ENCODE peak calls at places on chromosomes 13 and 19, in five cellular contexts. S is H54, K is transverse colon, C is prostate gland, P is breast epithelium. Z is an unnamed sample.

GRCh38 chr19:40247178-40247577 is 20.7 kb upstream of the CCNP start:
- DNase-seq in S (no peak), K (no peak), C (no peak), P (no peak), Z (no peak)

GRCh38 chr13:29125934-29126424 is 305.8 kb downstream of the MTUS2 start:
- DNase-seq in K (no peak), S (no peak), C (no peak), P (no peak), Z (no peak)

GRCh38 chr19:41925208-41926003 is 2.8 kb downstream of the ERFL start:
- DNase-seq in S (no peak), K (no peak), P (no peak), C (no peak), Z (no peak)

GRCh38 chr13:112730157-112730671 is 40.4 kb downstream of the ATP11A start:
- DNase-seq in S (no peak), P (no peak), C (no peak), K (no peak), Z (no peak)

GRCh38 chr19:1651061-1651547 is 1.3 kb downstream of the TCF3 start:
- DNase-seq in K (peak), P (no peak), C (no peak), S (no peak), Z (no peak)

GRCh38 chr19:31138077-31138476 is 211.2 kb downstream of the TSHZ3 start:
- DNase-seq in K (peak), P (no peak), C (no peak), S (no peak), Z (no peak)

GRCh38 chr19:50969413-50969760 is at the start of gene KLK6:
- DNase-seq in P (peak), S (no peak), C (no peak), K (no peak), Z (no peak)

GRCh38 chr19:36973021-36973843 is 57.1 kb downstream of the ZNF568 start:
- DNase-seq in S (peak), C (peak), K (peak), P (peak), Z (peak)

GRCh38 chr13:50075619-50076097 is 60.4 kb downstream of the KCNRG start:
- DNase-seq in C (no peak), S (no peak), P (no peak), K (no peak), Z (no peak)

GRCh38 chr13:47420012-47420411 is 523.2 kb upstream of the HTR2A start:
- DNase-seq in P (no peak), C (no peak), S (no peak), K (no peak), Z (no peak)

GRCh38 chr13:30654430-30654829 is 36.7 kb downstream of the USPL1 start:
- DNase-seq in S (no peak), C (no peak), K (no peak), P (no peak), Z (no peak)

GRCh38 chr19:2494447-2495129 is 18.7 kb downstream of the GADD45B start:
- DNase-seq in P (peak), K (peak), C (peak), S (no peak), Z (peak)

GRCh38 chr13:41847216-41847615 is 113.7 kb downstream of the VWA8 start:
- DNase-seq in P (no peak), C (no peak), K (no peak), S (no peak), Z (no peak)

GRCh38 chr13:47420568-47420967 is 523.7 kb upstream of the HTR2A start:
- DNase-seq in P (no peak), K (no peak), C (no peak), S (no peak), Z (no peak)

GRCh38 chr19:45954132-45954531 is 19.5 kb downstream of the NOVA2 start:
- DNase-seq in K (no peak), S (no peak), C (no peak), P (no peak), Z (no peak)

GRCh38 chr13:88806438-88806837 is 1135.3 kb downstream of the SLITRK5 start:
- DNase-seq in C (no peak), S (no peak), K (no peak), P (no peak), Z (no peak)

GRCh38 chr13:49214917-49215376 is 5.2 kb upstream of the MLNR start:
- DNase-seq in S (no peak), K (peak), P (no peak), C (peak), Z (no peak)

GRCh38 chr13:40233731-40234195 is 432.7 kb downstream of the FOXO1 start:
- DNase-seq in P (peak), S (no peak), C (peak), K (no peak), Z (no peak)

GRCh38 chr13:81223784-81224501 is 883.0 kb upstream of the SPRY2 start:
- DNase-seq in P (no peak), C (no peak), K (no peak), S (no peak), Z (no peak)

GRCh38 chr19:12779162-12779993 is 4.0 kb upstream of the HOOK2 start:
- DNase-seq in K (peak), P (no peak), C (no peak), S (no peak), Z (peak)

GRCh38 chr19:47084879-47085439 is 28.6 kb downstream of the ZC3H4 start:
- DNase-seq in S (no peak), C (no peak), P (no peak), K (no peak), Z (no peak)

GRCh38 chr19:32651729-32652140 is 23.2 kb downstream of the ANKRD27 start:
- DNase-seq in K (peak), P (no peak), S (no peak), C (no peak), Z (no peak)

GRCh38 chr19:48558018-48558684 is 6.2 kb downstream of the SULT2B1 start:
- DNase-seq in K (peak), S (no peak), C (peak), P (no peak), Z (peak)

GRCh38 chr19:40191836-40192646 is 815 bp downstream of the MAP3K10 start:
- DNase-seq in S (peak), C (no peak), P (no peak), K (peak), Z (no peak)

GRCh38 chr13:32443111-32443510 is 15.2 kb upstream of the N4BP2L1 start:
- DNase-seq in K (peak), P (no peak), S (no peak), C (peak), Z (no peak)

GRCh38 chr13:86447479-86447878 is 648.3 kb upstream of the SLITRK6 start:
- DNase-seq in S (no peak), K (no peak), C (no peak), P (no peak), Z (no peak)

GRCh38 chr13:26253787-26254582 is at the start of gene CDK8:
- DNase-seq in P (peak), S (peak), C (peak), K (peak), Z (peak)

GRCh38 chr19:34676697-34677385 is at the start of gene SCGB2B2:
- DNase-seq in P (no peak), K (no peak), S (no peak), C (no peak), Z (no peak)

GRCh38 chr19:1252818-1253513 is 4.6 kb downstream of the MIDN start:
- DNase-seq in S (peak), P (peak), K (peak), C (peak), Z (peak)

DNA sequence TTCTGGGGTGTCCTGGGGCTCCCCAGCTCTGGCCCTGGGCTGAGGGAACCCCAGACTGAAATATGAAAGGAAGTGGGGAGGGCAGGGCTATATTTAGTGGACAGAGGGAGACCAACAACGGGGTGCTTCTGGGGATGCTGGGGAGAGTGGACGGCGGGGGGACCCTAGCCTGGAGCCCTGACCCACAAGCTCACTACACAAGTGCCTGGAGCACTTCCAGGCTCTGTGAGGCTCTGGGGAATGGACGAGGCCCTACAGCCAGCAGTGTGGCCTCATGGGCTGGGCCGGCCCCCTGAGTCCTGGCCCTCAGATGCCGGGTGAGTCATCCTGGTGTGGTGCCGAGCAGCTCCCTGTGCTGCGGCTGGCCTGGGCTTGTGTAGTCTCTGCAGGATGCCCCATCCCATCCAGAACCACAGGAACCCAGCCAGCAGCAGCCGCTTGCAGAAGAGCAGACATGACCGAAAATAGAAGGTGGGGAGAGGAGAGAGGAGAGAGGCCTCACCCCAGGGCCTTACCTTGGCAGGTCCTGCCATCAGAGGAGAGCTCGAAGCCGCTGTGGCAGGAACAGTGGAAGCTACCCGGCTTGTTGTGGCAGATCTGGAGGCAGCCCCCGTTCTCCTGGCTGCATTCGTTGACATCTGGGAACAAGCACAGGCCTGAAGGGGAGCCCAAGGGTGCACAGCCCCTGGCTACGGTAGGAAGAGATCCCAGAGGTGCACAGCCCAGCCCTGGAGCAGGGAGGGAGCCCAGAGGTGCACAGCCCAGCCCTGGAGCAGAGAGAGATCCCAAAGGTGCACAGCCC is 26.1 kb downstream of the GAS6 start:
- DNase-seq in S (peak), P (peak), C (peak), K (peak), Z (peak)
- TF ChIP-seq POLR2A in S (peak), P (no peak), C (peak), K (no peak), Z (no peak)

DNA sequence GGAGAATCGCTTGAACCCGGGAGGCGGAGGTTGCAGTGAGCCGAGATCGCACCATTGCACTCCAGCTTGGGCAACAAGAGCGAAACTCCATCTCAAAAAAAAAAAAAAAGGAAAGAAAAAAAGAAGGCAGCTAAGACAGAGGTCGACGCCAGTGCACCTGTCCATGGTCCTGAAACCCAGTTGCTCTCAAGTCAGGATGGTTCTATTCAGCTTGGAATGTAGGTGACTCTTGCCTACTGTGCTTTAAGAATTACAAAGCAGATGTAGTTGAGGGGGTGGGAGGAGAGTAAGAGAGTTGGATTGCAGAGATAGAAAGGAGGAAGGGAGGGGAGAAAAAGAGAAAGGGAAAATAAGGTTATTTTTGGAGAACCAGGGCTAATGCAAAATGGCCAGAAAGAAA is 18.7 kb downstream of the CACNG7 start:
- DNase-seq in P (no peak), S (no peak), K (no peak), C (no peak), Z (no peak)
- TF ChIP-seq POLR2A in P (no peak), S (no peak), K (no peak), C (no peak), Z (no peak)

GRCh38 chr19:6540918-6541689 is 10.3 kb downstream of the TNFSF9 start:
- DNase-seq in C (no peak), S (no peak), K (no peak), P (no peak), Z (no peak)

GRCh38 chr19:6543866-6544347 is 13.1 kb downstream of the TNFSF9 start:
- DNase-seq in P (no peak), S (no peak), K (no peak), C (no peak), Z (no peak)

GRCh38 chr19:6536138-6536671 is 5.4 kb downstream of the TNFSF9 start:
- DNase-seq in P (peak), S (no peak), K (peak), C (no peak), Z (peak)

GRCh38 chr19:6535558-6536137 is 4.8 kb downstream of the TNFSF9 start:
- DNase-seq in P (no peak), K (no peak), C (no peak), S (no peak), Z (no peak)

DNA sequence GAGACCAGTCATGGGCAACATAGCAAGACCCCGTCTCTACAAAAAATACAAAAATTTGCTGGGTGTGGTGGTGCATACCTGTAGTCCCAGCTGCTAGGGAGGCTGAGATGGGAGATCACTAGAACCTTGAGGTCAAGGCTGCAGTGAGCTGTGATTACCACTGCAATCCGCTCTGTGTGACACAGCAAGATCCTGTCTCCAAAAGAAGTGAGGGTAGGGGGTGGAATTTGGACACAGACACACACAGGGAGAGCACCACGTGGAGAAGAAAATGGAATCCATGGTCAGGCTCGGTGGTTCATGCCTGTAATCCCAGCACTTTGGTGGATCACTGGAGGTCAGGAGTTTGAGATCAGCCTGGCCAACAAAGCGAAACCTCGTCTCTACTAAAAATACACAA is 8.7 kb downstream of the TNFSF9 start:
- DNase-seq in P (no peak), S (no peak), C (no peak), K (no peak), Z (no peak)
- TF ChIP-seq POLR2A in P (no peak), S (no peak), C (no peak), K (no peak), Z (no peak)

GRCh38 chr19:19618384-19619051 is at the start of gene PBX4:
- DNase-seq in P (peak), K (peak), C (peak), S (peak), Z (peak)
- TF ChIP-seq POLR2A in P (no peak), K (peak), C (peak), S (peak), Z (no peak)

GRCh38 chr13:57629821-57630235 is 1.7 kb upstream of the PCDH17 start:
- DNase-seq in S (no peak), P (no peak), K (peak), C (no peak), Z (peak)
- TF ChIP-seq POLR2A in S (no peak), P (no peak), K (peak), C (no peak), Z (no peak)

GRCh38 chr19:38664503-38665211 is 17.2 kb downstream of the ACTN4 start:
- DNase-seq in S (no peak), K (no peak), P (no peak), C (no peak), Z (no peak)
- TF ChIP-seq POLR2A in S (no peak), K (no peak), P (no peak), C (no peak), Z (no peak)

GRCh38 chr19:10502524-10503001 is 593 bp downstream of the KEAP1 start:
- DNase-seq in C (peak), K (peak), P (peak), S (peak), Z (peak)
- TF ChIP-seq POLR2A in C (peak), K (peak), P (no peak), S (peak), Z (no peak)

DNA sequence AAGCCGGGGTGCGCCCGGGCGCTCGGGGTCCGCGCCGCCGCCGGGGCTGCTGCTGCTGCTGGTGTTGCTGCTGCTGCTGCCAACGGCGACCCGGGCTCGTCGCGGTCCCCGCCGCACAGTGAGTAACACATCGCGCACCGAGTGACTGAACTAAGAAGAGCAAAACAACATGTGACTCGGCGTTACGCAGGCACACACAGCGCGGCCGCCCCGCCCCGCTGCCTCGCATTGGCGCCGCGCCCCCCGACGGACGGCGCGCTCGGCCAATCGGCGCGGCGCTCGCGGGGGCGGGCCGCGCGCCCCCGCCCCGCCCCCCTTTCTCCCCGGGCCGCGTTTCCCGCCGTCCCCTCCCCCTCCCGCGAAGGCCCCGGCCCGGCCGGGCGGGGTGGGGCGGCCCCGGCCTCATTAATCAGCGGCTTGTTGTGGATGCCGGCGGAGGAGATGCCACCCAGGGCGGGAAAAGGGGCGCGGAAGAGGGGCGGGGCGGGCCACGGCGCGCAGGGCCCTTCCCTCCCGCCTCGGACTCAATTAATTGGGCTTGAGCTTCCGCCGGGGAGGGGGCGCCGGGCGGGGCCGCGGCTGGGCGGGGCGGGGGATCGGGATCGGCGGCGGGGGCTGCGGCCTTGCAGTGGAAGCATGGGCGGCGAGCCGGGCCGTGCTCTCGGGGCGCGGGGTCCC is at the start of gene IRS2:
- DNase-seq in C (peak), K (peak), P (peak), S (peak), Z (peak)
- TF ChIP-seq POLR2A in C (peak), K (peak), P (peak), S (peak), Z (peak)

GRCh38 chr19:49912965-49913685 is 15.9 kb upstream of the ATF5 start:
- DNase-seq in C (no peak), K (no peak), S (no peak), P (no peak), Z (no peak)
- TF ChIP-seq POLR2A in C (no peak), K (no peak), S (no peak), P (no peak), Z (no peak)